ENCODE peak calls at places on chromosome 17, in six cellular contexts. One of them, this sample, is unnamed.

GRCh38 chr17:81090361-81091133 is 55.6 kb downstream of the BAIAP2 start:
- DNase-seq in colonic mucosa: peak
- DNase-seq in left lung: peak
- DNase-seq in AG04449: no peak
- DNase-seq in Peyer's patch: peak
- DNase-seq in GM20000: no peak
- DNase-seq in this sample: peak

GRCh38 chr17:64599187-64599676 is 62.9 kb downstream of the SMURF2 start:
- DNase-seq in colonic mucosa: no peak
- DNase-seq in left lung: no peak
- DNase-seq in AG04449: no peak
- DNase-seq in Peyer's patch: no peak
- DNase-seq in GM20000: peak
- DNase-seq in this sample: peak

GRCh38 chr17:57553991-57554825 is 190.9 kb downstream of the CCDC182 start:
- DNase-seq in colonic mucosa: no peak
- DNase-seq in left lung: peak
- DNase-seq in AG04449: no peak
- DNase-seq in Peyer's patch: no peak
- DNase-seq in GM20000: no peak
- DNase-seq in this sample: no peak

GRCh38 chr17:47763913-47764582 is 31.0 kb downstream of the TBX21 start:
- DNase-seq in colonic mucosa: no peak
- DNase-seq in left lung: no peak
- DNase-seq in AG04449: no peak
- DNase-seq in Peyer's patch: no peak
- DNase-seq in GM20000: no peak
- DNase-seq in this sample: no peak

GRCh38 chr17:27545562-27546229 is 85.3 kb upstream of the LGALS9 start:
- DNase-seq in colonic mucosa: no peak
- DNase-seq in left lung: no peak
- DNase-seq in AG04449: no peak
- DNase-seq in Peyer's patch: no peak
- DNase-seq in GM20000: no peak
- DNase-seq in this sample: no peak

GRCh38 chr17:19546289-19547065 is 12.8 kb downstream of the SLC47A1 start:
- DNase-seq in colonic mucosa: peak
- DNase-seq in left lung: peak
- DNase-seq in AG04449: no peak
- DNase-seq in Peyer's patch: no peak
- DNase-seq in GM20000: no peak
- DNase-seq in this sample: peak

GRCh38 chr17:39097159-39097519 is 54.3 kb downstream of the PLXDC1 start:
- DNase-seq in colonic mucosa: no peak
- DNase-seq in left lung: no peak
- DNase-seq in AG04449: no peak
- DNase-seq in Peyer's patch: no peak
- DNase-seq in GM20000: no peak
- DNase-seq in this sample: no peak

GRCh38 chr17:13957636-13958035 is 111.7 kb upstream of the COX10 start:
- DNase-seq in colonic mucosa: no peak
- DNase-seq in left lung: no peak
- DNase-seq in AG04449: no peak
- DNase-seq in Peyer's patch: no peak
- DNase-seq in GM20000: no peak
- DNase-seq in this sample: no peak

GRCh38 chr17:48457080-48457836 is 27.2 kb upstream of the SKAP1 start:
- DNase-seq in colonic mucosa: peak
- DNase-seq in left lung: peak
- DNase-seq in AG04449: no peak
- DNase-seq in Peyer's patch: peak
- DNase-seq in GM20000: peak
- DNase-seq in this sample: peak

GRCh38 chr17:81532490-81533287 is 4.5 kb downstream of the FSCN2 start:
- DNase-seq in colonic mucosa: no peak
- DNase-seq in left lung: no peak
- DNase-seq in AG04449: no peak
- DNase-seq in Peyer's patch: no peak
- DNase-seq in GM20000: no peak
- DNase-seq in this sample: no peak

GRCh38 chr17:42653179-42654124 is 5.6 kb upstream of the TUBG2 start:
- DNase-seq in colonic mucosa: peak
- DNase-seq in left lung: peak
- DNase-seq in AG04449: no peak
- DNase-seq in Peyer's patch: peak
- DNase-seq in GM20000: no peak
- DNase-seq in this sample: no peak

GRCh38 chr17:79974786-79975497 is 60.7 kb downstream of the TBC1D16 start:
- DNase-seq in colonic mucosa: no peak
- DNase-seq in left lung: no peak
- DNase-seq in AG04449: no peak
- DNase-seq in Peyer's patch: no peak
- DNase-seq in GM20000: no peak
- DNase-seq in this sample: no peak

GRCh38 chr17:59669411-59669810 is 37.8 kb downstream of the PTRH2 start:
- DNase-seq in colonic mucosa: no peak
- DNase-seq in left lung: no peak
- DNase-seq in AG04449: no peak
- DNase-seq in Peyer's patch: no peak
- DNase-seq in GM20000: peak
- DNase-seq in this sample: no peak

GRCh38 chr17:27577884-27578717 is 52.9 kb upstream of the LGALS9 start:
- DNase-seq in colonic mucosa: no peak
- DNase-seq in left lung: no peak
- DNase-seq in AG04449: no peak
- DNase-seq in Peyer's patch: no peak
- DNase-seq in GM20000: peak
- DNase-seq in this sample: no peak

GRCh38 chr17:36934759-36935630 is 2.3 kb upstream of the LHX1 start:
- DNase-seq in colonic mucosa: no peak
- DNase-seq in left lung: no peak
- DNase-seq in AG04449: no peak
- DNase-seq in Peyer's patch: no peak
- DNase-seq in GM20000: peak
- DNase-seq in this sample: no peak

GRCh38 chr17:81035389-81036127 is 607 bp downstream of the BAIAP2 start:
- DNase-seq in colonic mucosa: no peak
- DNase-seq in left lung: no peak
- DNase-seq in AG04449: no peak
- DNase-seq in Peyer's patch: no peak
- DNase-seq in GM20000: no peak
- DNase-seq in this sample: no peak

GRCh38 chr17:12348476-12348875 is 317.2 kb upstream of the MYOCD start:
- DNase-seq in colonic mucosa: no peak
- DNase-seq in left lung: no peak
- DNase-seq in AG04449: no peak
- DNase-seq in Peyer's patch: no peak
- DNase-seq in GM20000: no peak
- DNase-seq in this sample: no peak

GRCh38 chr17:58539703-58540102 is 25.3 kb upstream of the MTMR4 start:
- DNase-seq in colonic mucosa: no peak
- DNase-seq in left lung: no peak
- DNase-seq in AG04449: no peak
- DNase-seq in Peyer's patch: no peak
- DNase-seq in GM20000: no peak
- DNase-seq in this sample: no peak

GRCh38 chr17:80168371-80168770 is 1.5 kb upstream of the CARD14 start:
- DNase-seq in colonic mucosa: no peak
- DNase-seq in left lung: no peak
- DNase-seq in AG04449: no peak
- DNase-seq in Peyer's patch: no peak
- DNase-seq in GM20000: no peak
- DNase-seq in this sample: no peak

GRCh38 chr17:60153606-60154355 is 4.0 kb downstream of the CA4 start:
- DNase-seq in colonic mucosa: no peak
- DNase-seq in left lung: no peak
- DNase-seq in AG04449: no peak
- DNase-seq in Peyer's patch: no peak
- DNase-seq in GM20000: no peak
- DNase-seq in this sample: no peak

GRCh38 chr17:12691173-12691572 is 25.5 kb downstream of the MYOCD start:
- DNase-seq in colonic mucosa: no peak
- DNase-seq in left lung: no peak
- DNase-seq in AG04449: peak
- DNase-seq in Peyer's patch: no peak
- DNase-seq in GM20000: no peak
- DNase-seq in this sample: no peak

GRCh38 chr17:57784226-57784895 is 39.3 kb upstream of the CCDC182 start:
- DNase-seq in colonic mucosa: no peak
- DNase-seq in left lung: no peak
- DNase-seq in AG04449: no peak
- DNase-seq in Peyer's patch: no peak
- DNase-seq in GM20000: no peak
- DNase-seq in this sample: no peak

GRCh38 chr17:13513039-13513405 is 88.7 kb downstream of the HS3ST3A1 start:
- DNase-seq in colonic mucosa: no peak
- DNase-seq in left lung: no peak
- DNase-seq in AG04449: no peak
- DNase-seq in Peyer's patch: no peak
- DNase-seq in GM20000: no peak
- DNase-seq in this sample: no peak

GRCh38 chr17:1227917-1228751 is 42.1 kb upstream of the BHLHA9 start:
- DNase-seq in colonic mucosa: peak
- DNase-seq in left lung: peak
- DNase-seq in AG04449: no peak
- DNase-seq in Peyer's patch: peak
- DNase-seq in GM20000: peak
- DNase-seq in this sample: no peak

GRCh38 chr17:5592382-5592781 is 8.1 kb upstream of the NLRP1 start:
- DNase-seq in colonic mucosa: no peak
- DNase-seq in left lung: no peak
- DNase-seq in AG04449: no peak
- DNase-seq in Peyer's patch: no peak
- DNase-seq in GM20000: peak
- DNase-seq in this sample: no peak

DNA sequence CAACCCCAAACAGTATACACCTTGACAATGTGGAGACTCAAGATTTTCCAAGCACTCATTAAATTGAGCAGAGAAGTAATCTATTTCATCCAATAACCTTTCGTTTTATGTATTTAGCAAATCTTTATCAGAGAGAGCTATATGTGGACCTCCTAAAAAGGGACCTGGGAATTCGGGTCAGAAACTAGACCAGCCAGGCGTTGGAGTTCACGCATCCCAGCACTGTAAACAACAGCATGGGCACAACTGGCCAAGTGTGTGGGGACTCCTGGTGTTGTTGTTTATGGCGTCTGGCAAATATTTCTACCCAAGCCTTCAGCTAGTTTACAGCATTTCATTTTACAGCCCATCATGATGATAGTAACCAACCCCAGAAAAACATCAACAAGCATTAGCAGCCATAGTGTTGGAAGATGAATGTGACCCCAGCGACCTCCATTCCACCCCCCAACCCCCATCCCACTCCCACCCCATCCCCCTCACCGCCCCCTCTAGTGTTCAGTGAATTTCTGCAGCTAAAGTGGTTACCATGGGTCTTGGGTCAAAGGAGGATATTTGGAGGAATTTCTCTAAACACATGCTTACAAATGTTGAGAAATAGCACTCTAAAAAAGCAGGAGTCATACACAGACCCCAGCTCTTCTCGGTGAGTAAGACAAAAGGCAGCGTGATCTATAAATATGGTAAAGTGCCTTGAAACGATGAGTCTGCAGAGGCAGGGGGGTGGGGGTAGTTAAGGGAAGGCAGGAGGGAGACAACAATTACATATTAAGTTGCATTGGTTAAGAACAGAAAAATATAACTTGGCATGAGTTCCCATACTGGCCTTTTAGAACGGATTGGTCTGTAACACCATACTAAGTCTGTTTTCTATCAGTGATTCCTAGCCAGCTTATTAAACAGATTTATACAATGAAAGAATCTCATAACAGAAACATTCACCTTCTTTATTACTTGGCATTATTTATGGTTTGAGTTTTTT is 91.4 kb upstream of the TBX2 start:
- DNase-seq in colonic mucosa: no peak
- DNase-seq in left lung: no peak
- DNase-seq in AG04449: peak
- DNase-seq in Peyer's patch: no peak
- DNase-seq in GM20000: no peak
- DNase-seq in this sample: no peak
- TF ChIP-seq CTCF in colonic mucosa: no peak
- TF ChIP-seq CTCF in left lung: no peak
- TF ChIP-seq CTCF in AG04449: peak
- TF ChIP-seq CTCF in Peyer's patch: no peak
- TF ChIP-seq CTCF in GM20000: no peak
- TF ChIP-seq CTCF in this sample: no peak

GRCh38 chr17:44655983-44656700 is at the start of gene MEIOC:
- DNase-seq in colonic mucosa: no peak
- DNase-seq in left lung: no peak
- DNase-seq in AG04449: no peak
- DNase-seq in Peyer's patch: no peak
- DNase-seq in GM20000: peak
- DNase-seq in this sample: no peak
- TF ChIP-seq CTCF in colonic mucosa: no peak
- TF ChIP-seq CTCF in left lung: no peak
- TF ChIP-seq CTCF in AG04449: no peak
- TF ChIP-seq CTCF in Peyer's patch: no peak
- TF ChIP-seq CTCF in GM20000: no peak
- TF ChIP-seq CTCF in this sample: no peak

DNA sequence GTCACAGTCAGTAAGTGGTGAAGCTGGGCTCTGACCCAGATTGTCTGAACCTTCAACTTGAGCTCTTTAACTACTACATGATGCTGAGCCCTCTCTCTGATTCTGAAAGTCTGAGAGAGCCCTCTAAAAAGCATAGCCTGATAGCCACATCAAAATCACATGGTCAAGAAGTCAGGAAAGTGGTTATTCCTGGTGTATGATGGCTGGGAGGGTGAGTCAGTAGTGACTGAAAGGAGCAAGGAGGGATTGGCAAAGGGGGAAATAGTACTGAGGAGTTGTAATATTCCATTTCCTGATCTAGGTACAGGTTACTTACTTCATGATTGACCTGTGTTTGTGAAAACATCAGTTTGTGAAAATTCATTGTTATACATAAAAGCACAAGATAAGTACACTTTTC is 89.1 kb downstream of the SSH2 start:
- DNase-seq in colonic mucosa: no peak
- DNase-seq in left lung: no peak
- DNase-seq in AG04449: no peak
- DNase-seq in Peyer's patch: no peak
- DNase-seq in GM20000: no peak
- DNase-seq in this sample: no peak
- TF ChIP-seq CTCF in colonic mucosa: no peak
- TF ChIP-seq CTCF in left lung: no peak
- TF ChIP-seq CTCF in AG04449: no peak
- TF ChIP-seq CTCF in Peyer's patch: no peak
- TF ChIP-seq CTCF in GM20000: no peak
- TF ChIP-seq CTCF in this sample: no peak

DNA sequence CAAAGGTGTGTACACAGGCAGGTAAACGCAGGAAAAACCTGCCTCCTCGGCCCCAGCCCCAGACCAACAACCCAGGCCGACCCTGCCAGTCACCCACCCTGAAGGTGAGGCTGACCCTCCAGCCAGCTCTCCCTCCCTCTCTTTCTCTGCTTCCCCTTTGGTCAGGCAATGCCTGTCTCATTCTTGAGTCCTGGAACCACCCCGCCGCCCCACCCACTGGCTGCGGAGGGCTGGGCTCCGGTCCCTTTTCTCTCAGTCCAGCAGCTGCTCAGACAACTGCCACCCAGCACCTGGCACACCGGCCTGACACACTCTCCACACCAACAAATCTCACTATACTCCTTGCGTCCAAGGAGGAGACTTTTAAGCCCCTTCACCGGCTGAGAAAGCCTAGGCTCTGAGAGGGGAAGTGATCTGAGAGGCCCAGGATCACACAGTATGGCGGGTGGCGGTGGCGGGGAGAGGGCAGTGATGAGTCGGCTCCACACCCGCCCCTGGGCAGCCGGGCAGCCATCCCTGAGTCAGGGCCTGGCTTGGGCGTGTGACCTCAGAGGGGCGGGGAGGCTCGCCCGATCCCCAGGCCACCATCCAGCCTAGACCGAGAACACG is 687 bp downstream of the FLII start:
- DNase-seq in colonic mucosa: peak
- DNase-seq in left lung: peak
- DNase-seq in AG04449: no peak
- DNase-seq in Peyer's patch: peak
- DNase-seq in GM20000: peak
- DNase-seq in this sample: peak
- TF ChIP-seq CTCF in colonic mucosa: no peak
- TF ChIP-seq CTCF in left lung: no peak
- TF ChIP-seq CTCF in AG04449: no peak
- TF ChIP-seq CTCF in Peyer's patch: no peak
- TF ChIP-seq CTCF in GM20000: no peak
- TF ChIP-seq CTCF in this sample: no peak

This sample was measured in CD14-positive monocyte.